ENCODE peak calls at places on chromosomes 1 and 21, in seven cellular contexts. P is tibial artery, N is fibroblast of pulmonary artery, E is endodermal cell, H is dorsolateral prefrontal cortex, L is brain microvascular endothelial cell, X is IMR-90. T is an unnamed sample.

GRCh38 chr1:15985611-15986272 is 9.8 kb upstream of the ZBTB17 start:
- DNase-seq in L (no peak), P (no peak), H (no peak), E (no peak), X (no peak), N (no peak), T (no peak)

GRCh38 chr1:8241417-8242014 is 76.4 kb upstream of the SLC45A1 start:
- DNase-seq in P (no peak), N (no peak), E (no peak), H (no peak), L (no peak), X (no peak), T (no peak)

GRCh38 chr1:100971021-100971420 is 54.6 kb downstream of the DPH5 start:
- DNase-seq in L (no peak), X (no peak), N (no peak), E (no peak), P (no peak), H (no peak), T (no peak)

GRCh38 chr1:79501153-79501552 is 494.6 kb upstream of the ADGRL4 start:
- DNase-seq in N (peak; percentile 65), L (no peak), E (no peak), P (no peak), X (no peak), H (no peak), T (no peak)

GRCh38 chr1:234778215-234779159 is 168.5 kb upstream of the IRF2BP2 start:
- DNase-seq in L (no peak), H (no peak), P (no peak), E (peak; percentile 70), X (no peak), N (no peak), T (peak; percentile 73)

GRCh38 chr1:85361106-85361505 is 84.7 kb upstream of the BCL10 start:
- DNase-seq in N (peak; percentile 53), L (peak; percentile 36), E (no peak), H (peak; percentile 39), P (no peak), X (peak; percentile 87), T (no peak)

GRCh38 chr1:230463760-230464159 is 37.6 kb upstream of the PGBD5 start:
- DNase-seq in H (no peak), X (no peak), P (no peak), E (no peak), L (no peak), N (no peak), T (no peak)

GRCh38 chr1:172697463-172698100 is 38.7 kb downstream of the FASLG start:
- DNase-seq in X (no peak), P (no peak), E (no peak), L (no peak), H (no peak), N (no peak), T (no peak)

GRCh38 chr1:182460550-182460951 is 10.6 kb downstream of the RGSL1 start:
- DNase-seq in X (peak; percentile 11), N (peak; percentile 54), P (no peak), H (no peak), L (no peak), E (no peak), T (no peak)

GRCh38 chr1:5647226-5647625 is 345.0 kb downstream of the NPHP4 start:
- DNase-seq in N (no peak), L (no peak), X (no peak), E (peak; percentile 58), P (no peak), H (no peak), T (no peak)

GRCh38 chr1:3170566-3171453 is 101.8 kb downstream of the PRDM16 start:
- DNase-seq in L (peak; percentile 31), P (peak; percentile 84), E (no peak), X (no peak), N (peak; percentile 16), H (peak; percentile 74), T (peak; percentile 94)

GRCh38 chr1:112393634-112393976 is 2.4 kb upstream of the CTTNBP2NL start:
- DNase-seq in N (peak; percentile 82), L (no peak), H (no peak), E (peak; percentile 47), P (no peak), X (no peak), T (no peak)

GRCh38 chr1:72262735-72263134 is 19.6 kb downstream of the NEGR1 start:
- DNase-seq in H (no peak), P (no peak), N (no peak), X (no peak), L (no peak), E (no peak), T (no peak)

GRCh38 chr1:220528679-220529529 is 968 bp downstream of the MARK1 start:
- DNase-seq in L (no peak), N (no peak), E (peak; percentile 81), P (peak; percentile 46), X (no peak), H (peak; percentile 26), T (no peak)

GRCh38 chr1:12150456-12151200 is 16.2 kb upstream of the TNFRSF1B start:
- DNase-seq in X (no peak), P (no peak), H (no peak), N (no peak), E (no peak), L (no peak), T (no peak)

GRCh38 chr1:165481820-165482532 is 37.0 kb upstream of the RXRG start:
- DNase-seq in X (peak; percentile 84), P (peak; percentile 60), H (no peak), N (peak; percentile 82), L (peak; percentile 81), E (no peak), T (no peak)

GRCh38 chr21:15121655-15122120 is 56.9 kb upstream of the NRIP1 start:
- DNase-seq in E (peak; percentile 48), L (peak; percentile 34), P (no peak), N (peak; percentile 63), H (no peak), X (peak; percentile 47), T (peak; percentile 38)

GRCh38 chr1:91564888-91565700 is 64.4 kb downstream of the CDC7 start:
- DNase-seq in P (no peak), L (no peak), H (peak; percentile 38), N (peak; percentile 32), X (peak; percentile 91), E (no peak), T (no peak)

GRCh38 chr1:237258871-237259270 is 216.9 kb downstream of the RYR2 start:
- DNase-seq in X (no peak), P (peak; percentile 55), L (no peak), N (no peak), H (no peak), E (no peak), T (no peak)

DNA sequence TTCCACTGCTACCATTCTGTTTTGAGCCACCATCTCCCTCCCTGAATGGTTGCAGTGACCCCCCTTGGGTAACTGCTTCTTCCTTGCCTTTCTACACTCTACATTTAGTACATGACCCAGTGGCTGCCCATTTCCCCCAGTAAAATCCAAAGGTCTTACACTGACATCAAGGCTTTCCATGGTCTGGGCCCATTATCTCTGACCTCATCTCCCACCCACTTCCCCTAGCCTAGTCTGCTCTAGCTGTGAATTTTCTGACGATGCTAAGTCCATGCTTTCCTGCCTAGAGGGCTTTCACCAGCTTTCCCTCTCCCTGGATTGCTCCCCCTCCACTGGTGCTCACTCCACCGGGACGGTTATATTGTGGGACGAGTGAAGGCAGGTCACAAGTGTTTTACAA is 219.2 kb downstream of the RYR2 start:
- DNase-seq in E (no peak), L (no peak), X (no peak), P (no peak), H (no peak), N (no peak), T (no peak)
- H3K4me3 ChIP-seq in E (no peak overlapping the region), L (no peak overlapping the region), X (no peak overlapping the region), P (no peak overlapping the region), H (no peak overlapping the region), N (no peak overlapping the region), T (no peak overlapping the region)

GRCh38 chr1:228217551-228218344 is 9.9 kb downstream of the OBSCN start:
- DNase-seq in P (no peak), N (no peak), E (peak; percentile 65), X (no peak), L (no peak), H (no peak), T (no peak)
- TF ChIP-seq CTCF in P (no peak), N (no peak), E (peak; percentile 75), X (no peak), L (peak; percentile 51), H (no peak), T (no peak)

GRCh38 chr1:212414328-212415106 is at the start of gene PACC1:
- DNase-seq in E (peak; percentile 99), H (peak; percentile 87), X (peak; percentile 80), L (peak; percentile 79), P (peak; percentile 87), N (peak; percentile 84), T (peak; percentile 93)

GRCh38 chr1:212413902-212414327 is 771 bp downstream of the PACC1 start:
- DNase-seq in L (no peak), X (peak; percentile 14), H (no peak), P (no peak), E (no peak), N (peak; percentile 18), T (no peak)

GRCh38 chr1:212412374-212412773 is 2.3 kb downstream of the PACC1 start:
- DNase-seq in X (no peak), L (no peak), P (no peak), E (no peak), H (no peak), N (no peak), T (no peak)

GRCh38 chr1:212410231-212410825 is 4.4 kb downstream of the PACC1 start:
- DNase-seq in L (no peak), H (no peak), N (no peak), X (no peak), P (no peak), E (peak; percentile 10), T (no peak)

DNA sequence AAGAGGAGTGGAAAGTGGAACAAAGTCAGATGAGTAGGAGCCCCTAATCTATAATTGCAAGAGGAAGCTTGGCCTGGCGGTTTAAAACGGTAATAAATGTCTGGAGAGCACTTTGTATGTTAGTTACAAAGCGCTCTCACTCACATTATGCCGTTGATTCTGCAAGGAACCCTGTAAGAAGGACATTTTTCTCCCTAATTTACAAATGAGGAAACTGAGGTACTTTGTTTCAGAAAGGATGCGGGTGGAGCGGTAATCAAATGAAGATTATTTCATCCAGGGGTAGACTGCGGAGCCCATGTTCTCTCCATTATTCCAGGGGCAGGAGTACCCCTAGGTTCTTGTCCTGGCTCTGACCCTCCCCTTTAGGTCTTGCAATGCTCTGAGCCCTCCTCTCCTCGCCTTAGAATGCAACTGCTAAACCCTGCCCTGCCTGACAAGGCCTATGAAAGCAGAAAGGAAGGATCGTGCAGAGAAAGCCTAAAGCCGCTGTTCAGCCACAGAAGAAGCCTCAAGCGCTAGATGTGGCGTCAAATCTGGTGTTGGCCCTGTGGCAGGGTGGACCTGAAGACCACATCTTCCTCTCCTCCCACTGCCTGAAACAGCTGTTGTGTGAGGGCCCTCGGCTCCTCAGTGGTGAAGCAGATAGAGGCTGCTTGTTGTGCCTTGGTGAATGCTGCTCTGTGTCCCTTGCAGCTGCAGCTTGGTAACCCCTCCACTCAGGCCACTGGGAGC is 588 bp upstream of the PACC1 start:
- DNase-seq in N (no peak), P (no peak), E (peak; percentile 69), L (no peak), X (no peak), H (peak; percentile 87), T (no peak)
- H3K4me3 ChIP-seq in N (peak overlapping the region; percentile 91), P (peak overlapping the region; percentile 72), E (peak overlapping the region; percentile 84), L (peak overlapping the region; percentile 92), X (peak overlapping the region; percentile 78), H (peak overlapping the region; percentile 84), T (peak overlapping the region; percentile 95)

DNA sequence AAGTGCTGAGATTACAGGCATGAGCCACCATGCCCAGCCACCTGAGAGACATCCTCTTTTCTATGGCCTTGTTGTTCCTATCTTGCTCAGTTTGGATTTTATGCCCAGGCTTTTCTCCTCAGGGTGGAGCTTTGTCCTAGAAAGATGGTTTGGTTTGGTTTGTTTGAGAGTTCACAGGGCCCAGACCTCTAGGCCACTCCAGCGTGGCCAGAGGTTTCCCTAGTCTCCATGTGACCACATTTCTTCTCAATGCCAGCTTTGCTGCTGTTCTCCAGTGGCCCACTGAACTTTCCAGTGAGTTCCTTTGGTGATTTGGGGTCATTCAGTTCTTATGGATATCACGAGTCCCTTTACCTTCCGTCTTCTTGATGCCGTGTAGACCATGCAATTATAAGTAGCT is 92.6 kb upstream of the SERBP1 start:
- DNase-seq in N (no peak), H (no peak), X (no peak), L (no peak), E (no peak), P (no peak), T (no peak)
- TF ChIP-seq CTCF in N (no peak), H (no peak), X (no peak), L (no peak), E (no peak), P (no peak), T (no peak)